ENCODE peak calls at places on chromosomes 2 and 18, in seven cellular contexts. One of them, this sample, is unnamed.

GRCh38 chr2:131120815-131121317 is 15.7 kb downstream of the PLEKHB2 start:
- DNase-seq in stimulated activated CD4-positive, alpha-beta T cell treated with anti-CD3 and anti-CD28 coated beads, Interleukin-1b, Interleukin-23, amount 100 ng/mL, for 24 hours: no peak
- DNase-seq in T-helper 2 cell: no peak
- DNase-seq in stimulated activated CD8-positive, alpha-beta memory T cell treated with anti-CD3 and anti-CD28 coated beads, Interleukin-7, amount 100 ng/mL, for 1 hour: no peak
- DNase-seq in NCI-H2227 treated with DMSO at 0.1 percent for 48 hours: no peak
- DNase-seq in activated T-cell treated with anti-CD3 and anti-CD28 coated beads for 1 hour: no peak
- DNase-seq in fibroblast of mammary gland: no peak
- DNase-seq in this sample: no peak

GRCh38 chr2:168060956-168061750 is 186.2 kb downstream of the STK39 start:
- DNase-seq in T-helper 2 cell: no peak
- DNase-seq in fibroblast of mammary gland: peak; percentile 66
- DNase-seq in stimulated activated CD8-positive, alpha-beta memory T cell treated with anti-CD3 and anti-CD28 coated beads, Interleukin-7, amount 100 ng/mL, for 1 hour: no peak
- DNase-seq in activated T-cell treated with anti-CD3 and anti-CD28 coated beads for 1 hour: no peak
- DNase-seq in stimulated activated CD4-positive, alpha-beta T cell treated with anti-CD3 and anti-CD28 coated beads, Interleukin-1b, Interleukin-23, amount 100 ng/mL, for 24 hours: no peak
- DNase-seq in NCI-H2227 treated with DMSO at 0.1 percent for 48 hours: no peak
- DNase-seq in this sample: no peak

GRCh38 chr2:219514836-219515235 is 554 bp downstream of the ASIC4 start:
- DNase-seq in fibroblast of mammary gland: no peak
- DNase-seq in activated T-cell treated with anti-CD3 and anti-CD28 coated beads for 1 hour: no peak
- DNase-seq in stimulated activated CD8-positive, alpha-beta memory T cell treated with anti-CD3 and anti-CD28 coated beads, Interleukin-7, amount 100 ng/mL, for 1 hour: no peak
- DNase-seq in NCI-H2227 treated with DMSO at 0.1 percent for 48 hours: no peak
- DNase-seq in stimulated activated CD4-positive, alpha-beta T cell treated with anti-CD3 and anti-CD28 coated beads, Interleukin-1b, Interleukin-23, amount 100 ng/mL, for 24 hours: no peak
- DNase-seq in T-helper 2 cell: no peak
- DNase-seq in this sample: no peak

GRCh38 chr2:46319711-46320110 is 22.5 kb downstream of the EPAS1 start:
- DNase-seq in fibroblast of mammary gland: no peak
- DNase-seq in activated T-cell treated with anti-CD3 and anti-CD28 coated beads for 1 hour: no peak
- DNase-seq in stimulated activated CD8-positive, alpha-beta memory T cell treated with anti-CD3 and anti-CD28 coated beads, Interleukin-7, amount 100 ng/mL, for 1 hour: no peak
- DNase-seq in NCI-H2227 treated with DMSO at 0.1 percent for 48 hours: no peak
- DNase-seq in T-helper 2 cell: no peak
- DNase-seq in stimulated activated CD4-positive, alpha-beta T cell treated with anti-CD3 and anti-CD28 coated beads, Interleukin-1b, Interleukin-23, amount 100 ng/mL, for 24 hours: no peak
- DNase-seq in this sample: no peak

GRCh38 chr2:18167871-18168270 is 289.4 kb downstream of the KCNS3 start:
- DNase-seq in stimulated activated CD4-positive, alpha-beta T cell treated with anti-CD3 and anti-CD28 coated beads, Interleukin-1b, Interleukin-23, amount 100 ng/mL, for 24 hours: no peak
- DNase-seq in fibroblast of mammary gland: no peak
- DNase-seq in NCI-H2227 treated with DMSO at 0.1 percent for 48 hours: no peak
- DNase-seq in activated T-cell treated with anti-CD3 and anti-CD28 coated beads for 1 hour: no peak
- DNase-seq in T-helper 2 cell: no peak
- DNase-seq in stimulated activated CD8-positive, alpha-beta memory T cell treated with anti-CD3 and anti-CD28 coated beads, Interleukin-7, amount 100 ng/mL, for 1 hour: no peak
- DNase-seq in this sample: no peak

GRCh38 chr2:47899915-47900314 is 6.4 kb downstream of the FBXO11 start:
- DNase-seq in NCI-H2227 treated with DMSO at 0.1 percent for 48 hours: no peak
- DNase-seq in stimulated activated CD8-positive, alpha-beta memory T cell treated with anti-CD3 and anti-CD28 coated beads, Interleukin-7, amount 100 ng/mL, for 1 hour: no peak
- DNase-seq in fibroblast of mammary gland: no peak
- DNase-seq in activated T-cell treated with anti-CD3 and anti-CD28 coated beads for 1 hour: no peak
- DNase-seq in stimulated activated CD4-positive, alpha-beta T cell treated with anti-CD3 and anti-CD28 coated beads, Interleukin-1b, Interleukin-23, amount 100 ng/mL, for 24 hours: no peak
- DNase-seq in T-helper 2 cell: no peak
- DNase-seq in this sample: peak; percentile 54

GRCh38 chr18:63683890-63684289 is 18.9 kb upstream of the SERPINB11 start:
- DNase-seq in NCI-H2227 treated with DMSO at 0.1 percent for 48 hours: no peak
- DNase-seq in fibroblast of mammary gland: no peak
- DNase-seq in stimulated activated CD4-positive, alpha-beta T cell treated with anti-CD3 and anti-CD28 coated beads, Interleukin-1b, Interleukin-23, amount 100 ng/mL, for 24 hours: no peak
- DNase-seq in stimulated activated CD8-positive, alpha-beta memory T cell treated with anti-CD3 and anti-CD28 coated beads, Interleukin-7, amount 100 ng/mL, for 1 hour: no peak
- DNase-seq in T-helper 2 cell: no peak
- DNase-seq in activated T-cell treated with anti-CD3 and anti-CD28 coated beads for 1 hour: no peak
- DNase-seq in this sample: no peak

GRCh38 chr18:45792551-45793294 is 32.8 kb upstream of the SIGLEC15 start:
- DNase-seq in fibroblast of mammary gland: no peak
- DNase-seq in stimulated activated CD4-positive, alpha-beta T cell treated with anti-CD3 and anti-CD28 coated beads, Interleukin-1b, Interleukin-23, amount 100 ng/mL, for 24 hours: no peak
- DNase-seq in activated T-cell treated with anti-CD3 and anti-CD28 coated beads for 1 hour: no peak
- DNase-seq in T-helper 2 cell: no peak
- DNase-seq in stimulated activated CD8-positive, alpha-beta memory T cell treated with anti-CD3 and anti-CD28 coated beads, Interleukin-7, amount 100 ng/mL, for 1 hour: no peak
- DNase-seq in NCI-H2227 treated with DMSO at 0.1 percent for 48 hours: no peak
- DNase-seq in this sample: no peak

GRCh38 chr2:22281033-22281432 is 1103.9 kb upstream of the KLHL29 start:
- DNase-seq in T-helper 2 cell: no peak
- DNase-seq in stimulated activated CD8-positive, alpha-beta memory T cell treated with anti-CD3 and anti-CD28 coated beads, Interleukin-7, amount 100 ng/mL, for 1 hour: no peak
- DNase-seq in NCI-H2227 treated with DMSO at 0.1 percent for 48 hours: peak; percentile 74
- DNase-seq in stimulated activated CD4-positive, alpha-beta T cell treated with anti-CD3 and anti-CD28 coated beads, Interleukin-1b, Interleukin-23, amount 100 ng/mL, for 24 hours: no peak
- DNase-seq in fibroblast of mammary gland: peak; percentile 9
- DNase-seq in activated T-cell treated with anti-CD3 and anti-CD28 coated beads for 1 hour: no peak
- DNase-seq in this sample: no peak

This sample was measured in erythroblast.